ENCODE peak calls at places on chromosomes 11 and 22, in ten cellular contexts. M is brain microvascular endothelial cell; A is NCI-H1930; X is M059J; B is stimulated activated CD8-positive, alpha-beta memory T cell treated with anti-CD3 and anti-CD28 coated beads, Interleukin-4, amount 100 ng/mL, for 24 hours; D is heart right ventricle; T is transverse colon; I is amniotic stem cell; E is activated naive CD4-positive, alpha-beta T cell; W is testis. R is an unnamed sample.

GRCh38 chr22:45602824-45603301 is 68.8 kb upstream of the ATXN10 start:
- DNase-seq in M (peak; percentile 47), A (no peak), X (peak; percentile 46), B (no peak), D (no peak), T (no peak), I (no peak), E (no peak), W (peak; percentile 80), R (peak; percentile 45)

GRCh38 chr11:62593434-62594044 is 2.2 kb upstream of the TUT1 start:
- DNase-seq in M (peak; percentile 70), A (peak; percentile 29), X (peak; percentile 81), B (peak; percentile 62), D (peak; percentile 75), T (peak; percentile 87), I (no peak), E (no peak), W (peak; percentile 83), R (peak; percentile 53)

GRCh38 chr22:35308480-35308945 is 8.8 kb downstream of the TOM1 start:
- DNase-seq in M (no peak), A (no peak), X (no peak), B (no peak), D (no peak), T (no peak), I (no peak), E (no peak), W (no peak), R (no peak)

GRCh38 chr22:30206964-30207363 is 39.6 kb downstream of the LIF start:
- DNase-seq in M (peak; percentile 98), A (no peak), X (peak; percentile 96), B (no peak), D (no peak), T (no peak), I (peak; percentile 86), E (no peak), W (peak; percentile 64), R (peak; percentile 99)

GRCh38 chr11:23311986-23312940 is 452.0 kb upstream of the CCDC179 start:
- DNase-seq in M (peak; percentile 51), A (no peak), X (peak; percentile 90), B (no peak), D (no peak), T (no peak), I (no peak), E (no peak), W (no peak), R (peak; percentile 84)

GRCh38 chr11:58787903-58788302 is 56.2 kb upstream of the GLYAT start:
- DNase-seq in M (no peak), A (no peak), X (peak; percentile 71), B (no peak), D (no peak), T (no peak), I (no peak), E (no peak), W (no peak), R (peak; percentile 2)

GRCh38 chr11:104134760-104135159 is 29.2 kb downstream of the PDGFD start:
- DNase-seq in M (peak; percentile 67), A (no peak), X (peak; percentile 97), B (no peak), D (no peak), T (no peak), I (no peak), E (no peak), W (no peak), R (peak; percentile 62)

GRCh38 chr11:65489061-65489705 is 9.7 kb upstream of the MALAT1 start:
- DNase-seq in M (peak; percentile 84), A (no peak), X (peak; percentile 97), B (no peak), D (peak; percentile 72), T (peak; percentile 60), I (peak; percentile 71), E (no peak), W (peak; percentile 66), R (peak; percentile 87)

GRCh38 chr11:46896719-46897406 is 21.5 kb downstream of the LRP4 start:
- DNase-seq in M (peak; percentile 31), A (peak; percentile 40), X (peak; percentile 73), B (no peak), D (no peak), T (no peak), I (peak; percentile 40), E (no peak), W (no peak), R (no peak)

GRCh38 chr11:125165664-125166346 is 1.3 kb downstream of the PKNOX2 start:
- DNase-seq in M (no peak), A (no peak), X (peak; percentile 22), B (no peak), D (no peak), T (no peak), I (no peak), E (no peak), W (no peak), R (no peak)

GRCh38 chr22:25488244-25489020 is 76.0 kb upstream of the GRK3 start:
- DNase-seq in M (peak; percentile 93), A (no peak), X (peak; percentile 92), B (peak; percentile 54), D (peak; percentile 72), T (peak; percentile 41), I (peak; percentile 1), E (no peak), W (peak; percentile 84), R (peak; percentile 82)

GRCh38 chr22:20552450-20552894 is 45.1 kb downstream of the MED15 start:
- DNase-seq in M (peak; percentile 40), A (no peak), X (no peak), B (no peak), D (peak; percentile 85), T (peak; percentile 52), I (no peak), E (no peak), W (peak; percentile 83), R (no peak)

GRCh38 chr22:31635638-31636306 is 26.2 kb downstream of the PISD start:
- DNase-seq in M (no peak), A (no peak), X (no peak), B (no peak), D (no peak), T (no peak), I (no peak), E (no peak), W (no peak), R (no peak)

GRCh38 chr22:43921361-43921760 is 2.2 kb upstream of the PNPLA3 start:
- DNase-seq in M (peak; percentile 65), A (no peak), X (peak; percentile 94), B (no peak), D (no peak), T (no peak), I (peak; percentile 17), E (no peak), W (no peak), R (peak; percentile 90)

GRCh38 chr11:74007691-74008372 is 1.1 kb downstream of the UCP3 start:
- DNase-seq in M (no peak), A (no peak), X (no peak), B (no peak), D (no peak), T (no peak), I (no peak), E (no peak), W (no peak), R (no peak)

GRCh38 chr11:17219016-17219415 is 11.2 kb upstream of the PIK3C2A start:
- DNase-seq in M (no peak), A (no peak), X (peak; percentile 30), B (no peak), D (no peak), T (no peak), I (no peak), E (no peak), W (no peak), R (no peak)

GRCh38 chr11:27976262-27976661 is 131.7 kb downstream of the KIF18A start:
- DNase-seq in M (no peak), A (no peak), X (peak; percentile 20), B (no peak), D (no peak), T (no peak), I (no peak), E (no peak), W (no peak), R (peak; percentile 34)

GRCh38 chr11:69670158-69670845 is 4.9 kb downstream of the LTO1 start:
- DNase-seq in M (peak; percentile 82), A (peak; percentile 35), X (peak; percentile 64), B (peak; percentile 31), D (peak; percentile 90), T (peak; percentile 79), I (peak; percentile 44), E (no peak), W (peak; percentile 90), R (peak; percentile 56)